ENCODE peak calls at places on chromosomes 5 and 9, in six cellular contexts. I, W, Z, D, X and A are unnamed samples.

GRCh38 chr9:86714976-86715375 is 232.3 kb downstream of the GAS1 start:
- DNase-seq in X (no peak), W (no peak), I (no peak), Z (no peak), D (no peak), A (no peak)

GRCh38 chr5:32276173-32276853 is 36.4 kb downstream of the MTMR12 start:
- DNase-seq in Z (no peak), D (no peak), X (peak; percentile 8), W (no peak), I (peak; percentile 26), A (no peak)

GRCh38 chr5:1761453-1761755 is 38.2 kb downstream of the MRPL36 start:
- DNase-seq in I (no peak), X (no peak), D (no peak), W (no peak), Z (peak; percentile 42), A (peak; percentile 73)

GRCh38 chr5:138469540-138470321 is 4.5 kb downstream of the EGR1 start:
- DNase-seq in I (peak; percentile 81), Z (no peak), X (no peak), W (peak; percentile 55), D (peak; percentile 55), A (peak; percentile 71)

GRCh38 chr9:71515103-71515502 is 253.2 kb downstream of the CEMIP2 start:
- DNase-seq in W (no peak), I (no peak), D (no peak), X (no peak), Z (no peak), A (no peak)

GRCh38 chr5:54985301-54986268 is at the start of gene ESM1:
- DNase-seq in Z (peak; percentile 61), D (no peak), X (no peak), W (no peak), I (no peak), A (peak; percentile 89)

GRCh38 chr9:14353222-14354056 is 39.5 kb upstream of the NFIB start:
- DNase-seq in X (peak; percentile 93), I (peak; percentile 92), Z (peak; percentile 82), D (peak; percentile 93), W (peak; percentile 95), A (peak; percentile 94)

GRCh38 chr5:91419571-91420537 is 36.7 kb upstream of the ARRDC3 start:
- DNase-seq in D (peak; percentile 72), W (peak; percentile 75), I (peak; percentile 73), X (peak; percentile 75), Z (no peak), A (no peak)

GRCh38 chr5:4987431-4987830 is 152.7 kb upstream of the ADAMTS16 start:
- DNase-seq in X (no peak), W (no peak), D (no peak), I (no peak), Z (no peak), A (no peak)

GRCh38 chr9:123685489-123686083 is 244.3 kb downstream of the DENND1A start:
- DNase-seq in D (no peak), W (no peak), I (no peak), X (no peak), Z (no peak), A (no peak)

GRCh38 chr5:154966081-154966841 is 25.4 kb downstream of the MRPL22 start:
- DNase-seq in D (no peak), W (no peak), I (no peak), X (no peak), Z (no peak), A (no peak)

GRCh38 chr9:21395778-21396717 is 10.8 kb upstream of the IFNA2 start:
- DNase-seq in D (peak; percentile 94), X (peak; percentile 81), I (peak; percentile 69), Z (no peak), W (peak; percentile 51), A (peak; percentile 80)

GRCh38 chr5:35538198-35538931 is 79.3 kb upstream of the SPEF2 start:
- DNase-seq in X (no peak), W (no peak), Z (no peak), D (no peak), I (no peak), A (no peak)

GRCh38 chr5:104733063-104733719 is 1170.6 kb upstream of the NUDT12 start:
- DNase-seq in X (no peak), W (no peak), Z (no peak), I (no peak), D (no peak), A (no peak)

GRCh38 chr5:104739905-104740304 is 1177.3 kb upstream of the NUDT12 start:
- DNase-seq in I (peak; percentile 3), W (no peak), Z (no peak), X (no peak), D (no peak), A (no peak)

GRCh38 chr5:104739503-104739902 is 1176.9 kb upstream of the NUDT12 start:
- DNase-seq in D (no peak), Z (no peak), W (no peak), X (no peak), I (no peak), A (no peak)

GRCh38 chr5:104734046-104734445 is 1171.5 kb upstream of the NUDT12 start:
- DNase-seq in D (no peak), Z (no peak), X (no peak), W (no peak), I (no peak), A (no peak)
- TF ChIP-seq CTCF in D (peak; percentile 46), Z (no peak), X (no peak), W (no peak), I (no peak), A (no peak)

GRCh38 chr5:14261237-14261636 is 118.1 kb downstream of the TRIO start:
- DNase-seq in X (no peak), Z (no peak), W (no peak), D (peak; percentile 39), I (no peak), A (no peak)

GRCh38 chr5:14260637-14261036 is 117.5 kb downstream of the TRIO start:
- DNase-seq in Z (no peak), D (no peak), X (no peak), W (no peak), I (no peak), A (no peak)

GRCh38 chr5:14256756-14257393 is 113.7 kb downstream of the TRIO start:
- DNase-seq in Z (no peak), I (no peak), X (no peak), D (no peak), W (no peak), A (no peak)

GRCh38 chr5:14257995-14258403 is 114.9 kb downstream of the TRIO start:
- DNase-seq in Z (no peak), D (no peak), X (no peak), I (no peak), W (no peak), A (no peak)

GRCh38 chr5:14258840-14259239 is 115.7 kb downstream of the TRIO start:
- DNase-seq in I (no peak), D (peak; percentile 72), X (no peak), Z (no peak), W (no peak), A (no peak)
- H3K4me1 ChIP-seq in I (peaks cover 5% of the 10 kb centered on the region), D (peaks cover 58% of the 10 kb centered on the region), X (peaks cover 5% of the 10 kb centered on the region), Z (peaks cover 49% of the 10 kb centered on the region), W (peaks cover 62% of the 10 kb centered on the region), A (peaks cover 40% of the 10 kb centered on the region)

GRCh38 chr9:95190413-95190812 is 127.1 kb downstream of the FANCC start:
- DNase-seq in Z (no peak), X (no peak), I (no peak), D (no peak), W (no peak), A (no peak)

GRCh38 chr9:95193480-95193879 is 124.0 kb downstream of the FANCC start:
- DNase-seq in Z (no peak), D (no peak), I (no peak), X (no peak), W (no peak), A (no peak)

GRCh38 chr9:95189230-95190098 is 128.0 kb downstream of the FANCC start:
- DNase-seq in Z (no peak), D (no peak), I (peak; percentile 71), W (no peak), X (no peak), A (peak; percentile 60)

GRCh38 chr9:95192631-95193030 is 124.9 kb downstream of the FANCC start:
- DNase-seq in I (no peak), W (no peak), X (no peak), D (no peak), Z (no peak), A (no peak)

DNA sequence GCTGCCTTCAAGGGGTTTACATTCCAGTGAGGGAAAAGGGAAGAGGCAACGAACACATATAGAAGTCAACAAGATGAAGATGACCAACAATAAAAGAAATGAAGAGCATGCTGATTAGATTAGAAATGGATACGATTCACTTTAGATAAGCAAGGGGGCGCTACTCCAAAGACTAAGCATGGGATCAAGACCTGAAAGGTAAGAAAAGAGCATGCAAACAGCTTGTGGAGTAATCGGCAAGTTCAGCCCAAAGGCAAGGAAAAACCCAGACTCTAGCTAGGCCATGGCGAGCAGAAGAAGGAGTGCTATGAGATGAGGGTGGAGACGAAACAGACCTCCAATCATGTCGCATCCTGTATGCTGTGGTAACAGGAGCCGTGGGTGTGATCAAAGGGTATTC is 124.4 kb downstream of the FANCC start:
- DNase-seq in Z (no peak), I (no peak), X (no peak), D (peak; percentile 56), W (no peak), A (no peak)
- TF ChIP-seq CTCF in Z (no peak), I (no peak), X (no peak), D (peak; percentile 72), W (no peak), A (no peak)

GRCh38 chr9:114895605-114896004 is 34.8 kb downstream of the TNFSF8 start:
- DNase-seq in X (no peak), Z (no peak), W (no peak), I (no peak), D (no peak), A (no peak)
- H3K4me1 ChIP-seq in X (no peaks in the 10 kb centered on the region), Z (peaks cover 38% of the 10 kb centered on the region), W (peaks cover 14% of the 10 kb centered on the region), I (peaks cover 11% of the 10 kb centered on the region), D (no peaks in the 10 kb centered on the region), A (peaks cover 59% of the 10 kb centered on the region)